ENCODE peak calls at places on chromosomes 13 and 19, in six cellular contexts. K is K562, B is A549, T is HCT116, I is SK-N-SH, H is HepG2. L is an unnamed sample. For H3K9me3, the result is how much of the 10 kb centered on the place peaks cover.

GRCh38 chr19:48501961-48502719 is 9.5 kb downstream of the LMTK3 start:
- DNase-seq in K (peak), B (peak), T (peak), I (peak), H (peak), L (no peak)

GRCh38 chr19:46412034-46412982 is 1.1 kb downstream of the CCDC8 start:
- DNase-seq in K (peak), B (no peak), T (no peak), I (no peak), H (no peak), L (no peak)

GRCh38 chr13:32804673-32805260 is 211.5 kb upstream of the KL start:
- DNase-seq in K (no peak), B (no peak), T (no peak), I (no peak), H (no peak), L (no peak)

GRCh38 chr19:33888665-33889064 is 92.0 kb downstream of the KCTD15 start:
- DNase-seq in K (no peak), B (no peak), T (no peak), I (no peak), H (no peak), L (no peak)

GRCh38 chr13:109779074-109779473 is 7.3 kb downstream of the IRS2 start:
- DNase-seq in K (no peak), B (no peak), T (no peak), I (peak), H (no peak), L (no peak)

GRCh38 chr19:39032164-39032918 is at the start of gene FBXO27:
- DNase-seq in K (peak), B (no peak), T (peak), I (peak), H (no peak), L (peak)

GRCh38 chr19:44903602-44904425 is 1.8 kb upstream of the APOE start:
- DNase-seq in K (peak), B (peak), T (no peak), I (peak), H (peak), L (no peak)

GRCh38 chr13:111115051-111115840 is at the start of gene ARHGEF7:
- DNase-seq in K (peak), B (no peak), T (no peak), I (peak), H (no peak), L (no peak)

GRCh38 chr13:36764957-36765356 is 54.1 kb upstream of the RFXAP start:
- DNase-seq in K (no peak), B (no peak), T (no peak), I (no peak), H (no peak), L (no peak)

GRCh38 chr19:18999016-18999758 is 34.1 kb downstream of the SUGP2 start:
- DNase-seq in K (no peak), B (no peak), T (no peak), I (no peak), H (no peak), L (no peak)

GRCh38 chr19:1281895-1282287 is 3.8 kb upstream of the EFNA2 start:
- DNase-seq in K (no peak), B (no peak), T (no peak), I (no peak), H (no peak), L (no peak)

GRCh38 chr19:29448046-29448445 is 77.7 kb upstream of the VSTM2B start:
- DNase-seq in K (no peak), B (no peak), T (no peak), I (no peak), H (no peak), L (no peak)

GRCh38 chr13:67147257-67148218 is 82.6 kb downstream of the PCDH9 start:
- DNase-seq in K (no peak), B (no peak), T (no peak), I (no peak), H (no peak), L (no peak)

GRCh38 chr13:67833564-67833963 is 603.4 kb upstream of the PCDH9 start:
- DNase-seq in K (no peak), B (no peak), T (no peak), I (no peak), H (no peak), L (no peak)

GRCh38 chr19:11173516-11174155 is 18.1 kb upstream of the SPC24 start:
- DNase-seq in K (no peak), B (no peak), T (no peak), I (no peak), H (no peak), L (no peak)

GRCh38 chr19:18662972-18663732 is 20.3 kb upstream of the CRTC1 start:
- DNase-seq in K (no peak), B (no peak), T (no peak), I (no peak), H (no peak), L (no peak)

GRCh38 chr19:43984687-43985000 is 656 bp downstream of the ZNF155 start:
- DNase-seq in K (no peak), B (no peak), T (no peak), I (peak), H (no peak), L (no peak)

GRCh38 chr13:40096357-40096911 is 441.0 kb downstream of the COG6 start:
- DNase-seq in K (no peak), B (no peak), T (no peak), I (no peak), H (no peak), L (no peak)

GRCh38 chr19:10089801-10090375 is 3.8 kb downstream of the SHFL start:
- DNase-seq in K (no peak), B (no peak), T (no peak), I (no peak), H (no peak), L (no peak)

GRCh38 chr19:47435196-47435595 is 15.9 kb upstream of the MEIS3 start:
- DNase-seq in K (no peak), B (no peak), T (no peak), I (no peak), H (no peak), L (no peak)

GRCh38 chr13:38814331-38814730 is 127.5 kb downstream of the FREM2 start:
- DNase-seq in K (no peak), B (no peak), T (no peak), I (no peak), H (no peak), L (no peak)

GRCh38 chr19:7333198-7334118 is 15.3 kb upstream of the ARHGEF18 start:
- DNase-seq in K (no peak), B (no peak), T (no peak), I (no peak), H (no peak), L (no peak)

GRCh38 chr19:46932346-46932745 is 71.5 kb downstream of the ARHGAP35 start:
- DNase-seq in K (no peak), B (no peak), T (no peak), I (no peak), H (no peak), L (no peak)

GRCh38 chr19:18439025-18439909 is 1.3 kb upstream of the ISYNA1 start:
- DNase-seq in K (no peak), B (no peak), T (no peak), I (no peak), H (peak), L (no peak)

GRCh38 chr13:31434613-31435012 is 234.8 kb downstream of the B3GLCT start:
- DNase-seq in K (no peak), B (no peak), T (no peak), I (no peak), H (no peak), L (no peak)

GRCh38 chr13:31427151-31427867 is 227.5 kb downstream of the B3GLCT start:
- DNase-seq in K (no peak), B (no peak), T (no peak), I (no peak), H (no peak), L (no peak)

GRCh38 chr13:31433201-31433600 is 233.4 kb downstream of the B3GLCT start:
- DNase-seq in K (no peak), B (no peak), T (no peak), I (no peak), H (no peak), L (no peak)

GRCh38 chr13:31433756-31434155 is 234.0 kb downstream of the B3GLCT start:
- DNase-seq in K (no peak), B (no peak), T (no peak), I (no peak), H (no peak), L (no peak)

DNA sequence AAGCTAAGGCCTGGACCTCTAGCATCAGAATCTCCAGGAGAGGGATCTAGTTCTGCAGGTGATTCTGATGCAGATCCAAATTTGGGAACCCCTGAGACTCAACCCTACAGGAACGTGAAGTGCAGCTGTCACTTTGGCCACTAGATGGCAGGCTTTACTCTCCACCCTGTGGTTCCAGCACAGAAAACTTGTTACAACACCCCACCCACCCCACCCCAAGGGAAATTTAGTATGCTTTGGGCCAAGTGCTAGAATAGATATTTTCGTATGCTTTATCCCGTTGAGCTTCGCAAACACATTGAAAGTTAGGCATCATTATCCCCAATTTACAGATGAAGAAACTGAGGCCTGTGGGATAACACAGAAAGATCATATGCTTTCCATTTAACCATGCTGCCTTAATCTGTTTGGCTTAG is 232.0 kb downstream of the B3GLCT start:
- DNase-seq in K (peak), B (peak), T (peak), I (peak), H (peak), L (peak)
- TF ChIP-seq REST in K (no peak), B (no peak), T (no peak), I (no peak), H (no peak), L (no peak)

GRCh38 chr13:19055611-19056010 is 126.0 kb downstream of the TUBA3C start:
- DNase-seq in K (no peak), B (no peak), T (no peak), I (no peak), H (no peak), L (no peak)

GRCh38 chr13:19050901-19051300 is 130.7 kb downstream of the TUBA3C start:
- DNase-seq in K (no peak), B (no peak), T (no peak), I (no peak), H (no peak), L (no peak)

GRCh38 chr13:19052931-19053330 is 128.7 kb downstream of the TUBA3C start:
- DNase-seq in K (no peak), B (no peak), T (no peak), I (no peak), H (no peak), L (no peak)

GRCh38 chr13:19053561-19053960 is 128.1 kb downstream of the TUBA3C start:
- DNase-seq in K (no peak), B (no peak), T (no peak), I (no peak), H (no peak), L (no peak)

GRCh38 chr13:19052180-19052579 is 129.4 kb downstream of the TUBA3C start:
- DNase-seq in K (no peak), B (no peak), T (no peak), I (no peak), H (no peak), L (no peak)
- H3K9me3 ChIP-seq in K (under half), B (under half), T (under half), I (under half), H (under half), L (under half)

GRCh38 chr19:4054471-4055208 is 12.1 kb downstream of the ZBTB7A start:
- DNase-seq in K (no peak), B (no peak), T (no peak), I (no peak), H (no peak), L (no peak)
- TF ChIP-seq CTCF in K (no peak), B (no peak), T (no peak), I (no peak), H (no peak), L (no peak)

GRCh38 chr19:53909471-53910169 is 542 bp downstream of the CACNG7 start:
- DNase-seq in K (no peak), B (no peak), T (no peak), I (no peak), H (no peak), L (no peak)

GRCh38 chr19:53910170-53910518 is 1.1 kb downstream of the CACNG7 start:
- DNase-seq in K (no peak), B (no peak), T (no peak), I (peak), H (no peak), L (no peak)

GRCh38 chr19:53908106-53908932 is 759 bp upstream of the CACNG7 start:
- DNase-seq in K (peak), B (peak), T (no peak), I (peak), H (no peak), L (no peak)

GRCh38 chr19:53907690-53908089 is 1.4 kb upstream of the CACNG7 start:
- DNase-seq in K (no peak), B (no peak), T (no peak), I (no peak), H (no peak), L (no peak)

GRCh38 chr19:53908933-53909415 is at the start of gene CACNG7:
- DNase-seq in K (no peak), B (no peak), T (no peak), I (peak), H (no peak), L (no peak)
- TF ChIP-seq REST in K (no peak), B (no peak), T (no peak), I (no peak), H (no peak), L (no peak)

GRCh38 chr19:56856822-56857221 is 16.3 kb upstream of the PEG3 start:
- DNase-seq in K (no peak), B (no peak), T (no peak), I (no peak), H (no peak), L (no peak)
- H3K9me3 ChIP-seq in K (under half), B (under half), T (under half), I (under half), H (under half), L (under half)

GRCh38 chr19:41784337-41785239 is 11.8 kb upstream of the CEACAM3 start:
- DNase-seq in K (no peak), B (no peak), T (no peak), I (no peak), H (no peak), L (no peak)

GRCh38 chr19:41785653-41786052 is 10.7 kb upstream of the CEACAM3 start:
- DNase-seq in K (peak), B (peak), T (peak), I (peak), H (peak), L (no peak)
- TF ChIP-seq CTCF in K (peak), B (peak), T (peak), I (peak), H (peak), L (peak)

L was measured in Panc1.